ENCODE peak calls at places on chromosomes 11 and 22, in four cellular contexts. N is SK-N-SH, M is K562, V is HepG2. Q is an unnamed sample.

GRCh38 chr22:30890689-30891442 is 77.7 kb downstream of the MORC2 start:
- DNase-seq in V (no peak), N (peak), M (peak), Q (no peak)

GRCh38 chr22:42627981-42628380 is 12.4 kb downstream of the ATP5MGL start:
- DNase-seq in N (no peak), M (no peak), V (no peak), Q (no peak)

GRCh38 chr11:134978388-134979088 is 566.5 kb upstream of the B3GAT1 start:
- DNase-seq in M (peak), V (no peak), N (peak), Q (no peak)

GRCh38 chr11:98155696-98156095 is 865.1 kb upstream of the CNTN5 start:
- DNase-seq in N (no peak), V (no peak), M (no peak), Q (no peak)

GRCh38 chr11:8656291-8656690 is 26.2 kb downstream of the TRIM66 start:
- DNase-seq in V (no peak), N (no peak), M (no peak), Q (no peak)

GRCh38 chr11:13487661-13488030 is 8.2 kb downstream of the PTH start:
- DNase-seq in V (peak), N (no peak), M (peak), Q (no peak)

GRCh38 chr11:11960687-11961086 is 47.7 kb downstream of the DKK3 start:
- DNase-seq in N (no peak), V (no peak), M (no peak), Q (no peak)

GRCh38 chr22:35525687-35526332 is 14.8 kb upstream of the RASD2 start:
- DNase-seq in M (no peak), N (no peak), V (no peak), Q (no peak)

GRCh38 chr22:35914665-35915476 is 113.8 kb downstream of the RBFOX2 start:
- DNase-seq in N (peak), V (peak), M (peak), Q (no peak)

GRCh38 chr22:21866821-21867527 is 471 bp downstream of the MAPK1 start:
- DNase-seq in N (no peak), V (no peak), M (peak), Q (no peak)

GRCh38 chr11:16195659-16196058 is 160.7 kb downstream of the SOX6 start:
- DNase-seq in M (no peak), N (no peak), V (peak), Q (no peak)

GRCh38 chr11:72951193-72951592 is 137.0 kb downstream of the ATG16L2 start:
- DNase-seq in N (peak), M (no peak), V (no peak), Q (no peak)

GRCh38 chr11:133082453-133082781 is 449.9 kb downstream of the OPCML start:
- DNase-seq in N (no peak), V (no peak), M (no peak), Q (no peak)

GRCh38 chr11:73152861-73153483 is 10.9 kb upstream of the FCHSD2 start:
- DNase-seq in V (no peak), N (no peak), M (no peak), Q (peak)

GRCh38 chr11:115672999-115673411 is 168.8 kb upstream of the CADM1 start:
- DNase-seq in M (no peak), N (no peak), V (no peak), Q (no peak)

GRCh38 chr11:16603890-16604783 is 134.3 kb upstream of the C11orf58 start:
- DNase-seq in N (peak), M (peak), V (no peak), Q (no peak)

GRCh38 chr11:120974466-120974865 is 49.4 kb upstream of the TBCEL start:
- DNase-seq in M (no peak), N (no peak), V (no peak), Q (no peak)

GRCh38 chr11:90204832-90205646 is 17.8 kb downstream of the CHORDC1 start:
- DNase-seq in N (peak), V (peak), M (peak), Q (no peak)

GRCh38 chr11:8694137-8694536 is 11.5 kb downstream of the RPL27A start:
- DNase-seq in V (no peak), N (no peak), M (no peak), Q (no peak)

GRCh38 chr11:119084663-119085522 is at the start of gene HMBS:
- DNase-seq in M (peak), N (peak), V (peak), Q (peak)

GRCh38 chr22:31995046-31995445 is 48.0 kb upstream of the SLC5A1 start:
- DNase-seq in M (no peak), V (no peak), N (no peak), Q (no peak)

GRCh38 chr11:70405679-70406395 is 7.5 kb downstream of the CTTN start:
- DNase-seq in V (no peak), M (no peak), N (no peak), Q (no peak)

GRCh38 chr11:73795925-73796632 is 8.4 kb downstream of the MRPL48 start:
- DNase-seq in M (no peak), V (no peak), N (peak), Q (no peak)

GRCh38 chr22:43853328-43853931 is 8.9 kb downstream of the SULT4A1 start:
- DNase-seq in N (no peak), M (no peak), V (no peak), Q (no peak)

GRCh38 chr11:2466869-2467694 is 22.3 kb downstream of the KCNQ1 start:
- DNase-seq in M (peak), N (no peak), V (no peak), Q (no peak)

GRCh38 chr22:17774206-17774927 is at the start of gene BID:
- DNase-seq in V (no peak), N (peak), M (peak), Q (no peak)

GRCh38 chr22:20793386-20794131 is 19.6 kb downstream of the SERPIND1 start:
- DNase-seq in N (no peak), V (no peak), M (no peak), Q (no peak)

GRCh38 chr11:64566042-64566914 is 24.7 kb upstream of the SLC22A12 start:
- DNase-seq in N (peak), M (peak), V (peak), Q (no peak)
- H3K9ac ChIP-seq in N (no peak), M (no peak), V (peak), Q (no peak)

GRCh38 chr11:125381499-125381898 is 114.6 kb downstream of the FEZ1 start:
- DNase-seq in V (no peak), N (no peak), M (no peak), Q (no peak)

GRCh38 chr11:125387991-125388390 is 108.1 kb downstream of the FEZ1 start:
- DNase-seq in M (no peak), N (no peak), V (no peak), Q (no peak)

GRCh38 chr11:125382211-125382807 is 113.8 kb downstream of the FEZ1 start:
- DNase-seq in V (no peak), N (no peak), M (no peak), Q (no peak)

GRCh38 chr11:125380756-125381445 is 115.2 kb downstream of the FEZ1 start:
- DNase-seq in V (no peak), M (no peak), N (no peak), Q (no peak)

DNA sequence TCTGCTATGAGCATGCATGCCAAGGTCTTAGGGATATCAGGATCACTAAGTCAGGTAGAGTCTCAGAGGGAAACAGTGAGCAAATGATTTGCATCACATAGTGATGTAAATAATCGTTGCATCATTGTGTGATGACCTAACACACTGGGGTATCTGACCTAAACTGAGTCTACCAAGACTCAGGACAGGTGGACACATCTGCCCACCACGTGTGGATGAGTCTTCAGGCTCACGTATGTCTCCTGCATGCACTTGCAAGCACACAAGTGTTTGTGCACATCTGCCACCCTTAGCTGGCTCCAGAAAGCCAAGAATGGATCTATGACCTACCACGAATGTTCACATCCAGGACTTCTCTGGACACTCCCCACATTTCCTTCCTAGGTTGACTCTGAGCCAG is 111.2 kb downstream of the FEZ1 start:
- DNase-seq in N (no peak), M (no peak), V (no peak), Q (no peak)
- TF ChIP-seq FOXM1 in N (no peak), M (no peak), V (no peak), Q (no peak)

GRCh38 chr11:63839508-63840355 is 822 bp downstream of the MARK2 start:
- DNase-seq in M (peak), N (no peak), V (no peak), Q (no peak)

GRCh38 chr11:63838682-63839507 is at the start of gene MARK2:
- DNase-seq in N (peak), V (peak), M (peak), Q (peak)

GRCh38 chr11:63837027-63837688 is 1.8 kb upstream of the MARK2 start:
- DNase-seq in M (peak), N (peak), V (peak), Q (no peak)

GRCh38 chr11:63838150-63838681 is 694 bp upstream of the MARK2 start:
- DNase-seq in M (no peak), V (no peak), N (no peak), Q (peak)

GRCh38 chr11:63837719-63838118 is 1.2 kb upstream of the MARK2 start:
- DNase-seq in M (no peak), N (no peak), V (no peak), Q (no peak)
- H3K9ac ChIP-seq in M (no peak), N (peak), V (peak), Q (no peak)

GRCh38 chr11:35986958-35987357 is 43.1 kb downstream of the LDLRAD3 start:
- DNase-seq in M (no peak), N (no peak), V (no peak), Q (no peak)
- TF ChIP-seq FOXM1 in M (no peak), N (no peak), V (no peak), Q (no peak)

GRCh38 chr11:86578727-86579405 is 93.5 kb downstream of the ME3 start:
- DNase-seq in M (no peak), V (no peak), N (no peak), Q (no peak)

GRCh38 chr11:86576946-86577624 is 95.3 kb downstream of the ME3 start:
- DNase-seq in N (no peak), M (no peak), V (no peak), Q (no peak)

GRCh38 chr11:86579406-86579731 is 93.0 kb downstream of the ME3 start:
- DNase-seq in M (no peak), N (no peak), V (no peak), Q (no peak)

GRCh38 chr11:86575927-86576326 is 96.5 kb downstream of the ME3 start:
- DNase-seq in N (no peak), M (no peak), V (no peak), Q (no peak)

DNA sequence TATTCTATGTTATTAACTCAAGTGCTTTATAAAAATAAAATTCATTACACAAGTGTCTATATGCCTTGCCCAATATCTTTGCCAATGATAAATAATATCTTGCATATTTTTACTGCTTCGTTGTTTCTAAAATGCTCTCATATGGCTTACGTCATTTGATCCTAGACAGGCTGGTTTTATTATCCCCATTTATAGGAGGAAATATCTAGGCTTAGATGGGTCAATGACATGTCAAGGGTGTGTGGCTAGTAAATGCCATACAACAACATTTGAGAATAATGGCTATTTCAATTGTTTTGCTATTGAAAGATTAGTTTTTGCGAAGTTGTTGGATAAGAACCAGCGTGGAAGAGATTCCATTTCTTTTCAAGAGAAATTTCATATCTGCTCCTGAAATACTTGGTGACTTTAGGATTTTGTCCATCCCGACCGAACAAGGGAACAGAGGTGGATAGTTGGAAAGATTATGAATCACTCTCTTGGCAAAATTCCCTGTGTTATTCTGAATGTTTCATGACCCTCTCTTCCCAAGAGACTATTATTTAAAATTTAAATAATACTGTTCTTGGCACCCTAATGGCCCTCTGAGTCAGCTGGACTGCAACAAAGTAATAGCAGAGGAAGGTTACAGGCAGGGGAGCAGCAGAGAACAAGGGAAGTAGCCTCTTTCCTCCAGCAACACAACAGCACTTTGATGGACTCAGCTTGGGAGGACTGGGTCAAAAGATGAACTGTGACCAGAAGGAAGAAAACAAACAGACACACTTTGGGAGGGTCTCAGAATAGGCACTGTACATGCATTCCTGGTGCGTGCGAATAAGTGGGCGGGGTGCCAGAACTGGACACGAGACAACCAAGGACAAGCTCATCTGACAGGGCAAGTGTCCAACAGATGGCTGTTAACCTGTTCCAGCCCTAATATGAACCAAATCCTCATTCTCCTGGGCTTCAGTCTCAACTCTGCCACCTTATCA is 94.5 kb downstream of the ME3 start:
- DNase-seq in N (no peak), V (peak), M (no peak), Q (no peak)
- H3K9ac ChIP-seq in N (peak), V (no peak), M (no peak), Q (no peak)

DNA sequence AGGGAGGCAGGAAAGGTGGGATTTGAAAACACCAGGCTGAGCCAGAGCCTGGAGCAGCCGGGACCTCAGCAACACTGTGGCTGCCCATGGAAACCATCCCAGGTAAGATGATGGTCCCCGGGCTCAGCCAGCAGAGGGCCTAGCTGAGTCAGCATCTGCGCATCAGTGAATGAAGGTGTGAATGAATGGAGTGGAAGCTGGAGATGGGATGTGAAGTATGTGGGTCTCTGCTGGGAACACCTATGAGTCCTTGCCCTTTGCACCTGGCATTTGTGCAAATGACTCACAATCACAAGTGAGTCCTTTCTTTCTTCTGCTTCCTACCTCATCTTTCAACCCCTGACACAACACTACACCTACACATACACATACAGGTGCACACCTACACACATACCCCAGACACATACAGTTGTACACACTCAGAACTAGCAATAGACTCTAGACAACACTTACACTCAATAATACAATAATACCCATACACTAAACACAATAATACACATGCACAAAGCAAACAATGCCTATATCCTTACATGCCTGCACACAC is 62.8 kb upstream of the PRDM11 start:
- DNase-seq in N (no peak), M (peak), V (peak), Q (no peak)
- TF ChIP-seq FOXM1 in N (no peak), M (no peak), V (no peak), Q (no peak)